ENCODE peak calls at places on chromosomes 11 and 22, in nine cellular contexts. Q is colonic mucosa, A is neural progenitor cell, V is heart left ventricle, E is mucosa of descending colon, U is mammary epithelial cell, C is cardiac muscle cell, S is Peyer's patch, F is prostate gland. K is an unnamed sample. For H3K9me3, the result is how much of the 10 kb centered on the place peaks cover.

GRCh38 chr11:116910378-116910777 is 73.0 kb upstream of the APOA1 start:
- DNase-seq in Q (no peak), A (no peak), V (no peak), E (no peak), U (no peak), C (no peak), S (no peak), F (no peak), K (no peak)

GRCh38 chr11:126318642-126319373 is 14.9 kb downstream of the DCPS start:
- DNase-seq in Q (no peak), A (no peak), V (no peak), E (no peak), U (peak), C (no peak), S (no peak), F (peak), K (peak)

GRCh38 chr22:30573594-30574094 is 821 bp downstream of the GAL3ST1 start:
- DNase-seq in Q (peak), A (no peak), V (no peak), E (peak), U (no peak), C (no peak), S (no peak), F (no peak), K (no peak)

GRCh38 chr11:113446938-113447337 is 28.3 kb downstream of the DRD2 start:
- DNase-seq in Q (no peak), A (no peak), V (no peak), E (no peak), U (peak), C (no peak), S (no peak), F (peak), K (no peak)

GRCh38 chr11:2890466-2891241 is 5.1 kb upstream of the CDKN1C start:
- DNase-seq in Q (peak), A (peak), V (peak), E (peak), U (no peak), C (no peak), S (peak), F (peak), K (peak)

GRCh38 chr11:12942157-12942556 is 67.0 kb upstream of the RASSF10 start:
- DNase-seq in Q (no peak), A (peak), V (no peak), E (no peak), U (no peak), C (no peak), S (no peak), F (no peak), K (no peak)

GRCh38 chr22:27585141-27585540 is 216.4 kb downstream of the MN1 start:
- DNase-seq in Q (no peak), A (peak), V (no peak), E (no peak), U (no peak), C (no peak), S (no peak), F (no peak), K (no peak)

GRCh38 chr11:61534901-61535839 is 26.6 kb downstream of the LRRC10B start:
- DNase-seq in Q (no peak), A (no peak), V (no peak), E (no peak), U (no peak), C (no peak), S (no peak), F (no peak), K (no peak)

GRCh38 chr11:118436639-118437045 is 350 bp downstream of the KMT2A start:
- DNase-seq in Q (no peak), A (no peak), V (peak), E (no peak), U (no peak), C (peak), S (peak), F (no peak), K (no peak)

GRCh38 chr11:24697722-24698121 is 200.9 kb downstream of the LUZP2 start:
- DNase-seq in Q (no peak), A (no peak), V (no peak), E (no peak), U (peak), C (no peak), S (no peak), F (no peak), K (no peak)

GRCh38 chr11:120746836-120747609 is 235.5 kb downstream of the GRIK4 start:
- DNase-seq in Q (no peak), A (no peak), V (no peak), E (no peak), U (peak), C (no peak), S (no peak), F (peak), K (no peak)

GRCh38 chr22:38843201-38843715 is 570 bp downstream of the NPTXR start:
- DNase-seq in Q (no peak), A (peak), V (peak), E (peak), U (peak), C (peak), S (peak), F (no peak), K (peak)

GRCh38 chr11:63933459-63933858 is 5.3 kb upstream of the NAA40 start:
- DNase-seq in Q (no peak), A (no peak), V (no peak), E (no peak), U (no peak), C (no peak), S (no peak), F (no peak), K (no peak)

GRCh38 chr22:30905696-30906341 is 62.8 kb downstream of the MORC2 start:
- DNase-seq in Q (no peak), A (no peak), V (no peak), E (no peak), U (no peak), C (no peak), S (peak), F (no peak), K (no peak)

GRCh38 chr11:123640677-123641494 is 13.5 kb downstream of the SCN3B start:
- DNase-seq in Q (peak), A (peak), V (peak), E (peak), U (peak), C (peak), S (peak), F (no peak), K (peak)

GRCh38 chr22:25120093-25120561 is 79.5 kb upstream of the CRYBB3 start:
- DNase-seq in Q (peak), A (peak), V (no peak), E (peak), U (peak), C (no peak), S (peak), F (peak), K (no peak)

GRCh38 chr11:16555956-16556355 is 182.5 kb upstream of the C11orf58 start:
- DNase-seq in Q (no peak), A (no peak), V (no peak), E (no peak), U (no peak), C (no peak), S (no peak), F (no peak), K (no peak)

GRCh38 chr11:74020537-74020936 is 11.7 kb upstream of the UCP3 start:
- DNase-seq in Q (no peak), A (no peak), V (no peak), E (no peak), U (no peak), C (no peak), S (no peak), F (no peak), K (no peak)

GRCh38 chr11:131549099-131549498 is 178.7 kb downstream of the NTM start:
- DNase-seq in Q (no peak), A (no peak), V (no peak), E (no peak), U (no peak), C (no peak), S (no peak), F (no peak), K (no peak)

GRCh38 chr22:41334215-41334614 is 32.9 kb downstream of the ZC3H7B start:
- DNase-seq in Q (no peak), A (no peak), V (no peak), E (no peak), U (no peak), C (no peak), S (no peak), F (no peak), K (no peak)

GRCh38 chr11:61716478-61717285 is 35.8 kb upstream of the MYRF start:
- DNase-seq in Q (no peak), A (no peak), V (no peak), E (no peak), U (no peak), C (no peak), S (no peak), F (no peak), K (no peak)

GRCh38 chr11:117915219-117915618 is 14.0 kb downstream of the TMPRSS13 start:
- DNase-seq in Q (no peak), A (peak), V (no peak), E (no peak), U (no peak), C (no peak), S (peak), F (no peak), K (no peak)

DNA sequence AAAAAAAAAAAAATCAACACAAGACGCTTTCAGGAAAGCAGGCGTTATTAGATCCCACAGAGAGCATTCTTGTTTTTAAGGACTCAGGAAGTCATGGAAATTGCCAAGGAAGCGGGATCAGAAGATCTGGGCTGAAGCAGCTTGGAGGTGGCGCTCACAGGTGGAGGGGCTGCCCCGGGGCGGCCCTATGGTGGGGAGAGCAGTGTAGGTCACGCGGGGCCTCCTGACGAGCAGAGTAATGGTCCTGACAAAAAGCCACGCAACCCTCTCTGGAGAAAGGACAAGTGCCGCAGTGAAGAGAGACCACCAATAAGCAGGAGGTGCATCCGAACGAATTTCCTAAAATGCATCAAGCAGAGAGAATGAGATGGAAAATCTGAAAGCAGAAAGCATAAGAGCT is 407.0 kb downstream of the BRD1 start:
- DNase-seq in Q (no peak), A (no peak), V (no peak), E (no peak), U (no peak), C (no peak), S (no peak), F (no peak), K (no peak)
- H3K9me3 ChIP-seq in Q (under half), A (under half), V (under half), E (under half), U (under half), C (under half), S (under half), F (under half), K (under half)

DNA sequence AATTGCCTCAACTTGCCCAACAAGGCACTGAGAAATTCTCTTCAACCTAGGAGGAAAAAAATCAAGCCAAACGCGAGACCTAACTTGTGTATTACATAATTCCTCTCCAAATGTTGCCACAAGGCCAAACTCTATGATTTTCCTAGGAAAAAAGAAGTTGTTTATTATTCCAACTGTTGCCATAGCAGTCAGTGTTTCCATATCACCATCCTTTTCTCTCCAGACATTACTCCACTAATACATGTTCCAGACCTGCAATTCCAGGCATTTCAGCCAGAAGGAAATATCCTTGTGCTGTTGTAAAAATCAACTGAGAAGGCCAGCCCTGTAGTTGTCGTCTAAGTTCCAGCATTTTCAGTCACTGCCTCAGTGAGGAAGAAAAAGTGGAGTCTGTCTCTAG is 33.1 kb upstream of the PAMR1 start:
- DNase-seq in Q (no peak), A (no peak), V (no peak), E (no peak), U (no peak), C (no peak), S (no peak), F (no peak), K (no peak)
- TF ChIP-seq CTCF in Q (no peak), A (no peak), V (peak), E (no peak), U (no peak), C (no peak), S (no peak), F (no peak), K (no peak)

GRCh38 chr11:133388260-133388659 is 144.0 kb downstream of the OPCML start:
- DNase-seq in Q (no peak), A (no peak), V (no peak), E (no peak), U (no peak), C (no peak), S (no peak), F (no peak), K (no peak)

GRCh38 chr11:133388975-133389568 is 143.2 kb downstream of the OPCML start:
- DNase-seq in Q (no peak), A (no peak), V (no peak), E (no peak), U (no peak), C (no peak), S (no peak), F (no peak), K (no peak)

GRCh38 chr11:133384731-133385130 is 147.6 kb downstream of the OPCML start:
- DNase-seq in Q (no peak), A (no peak), V (no peak), E (no peak), U (no peak), C (no peak), S (no peak), F (no peak), K (no peak)

GRCh38 chr11:133386262-133386661 is 146.0 kb downstream of the OPCML start:
- DNase-seq in Q (no peak), A (no peak), V (no peak), E (no peak), U (no peak), C (no peak), S (no peak), F (no peak), K (no peak)

GRCh38 chr11:133386852-133387251 is 145.4 kb downstream of the OPCML start:
- DNase-seq in Q (no peak), A (no peak), V (no peak), E (no peak), U (no peak), C (no peak), S (no peak), F (no peak), K (no peak)
- H3K9me3 ChIP-seq in Q (under half), A (under half), V (under half), E (under half), U (under half), C (under half), S (under half), F (under half), K (under half)

GRCh38 chr22:44002324-44002723 is 21.8 kb upstream of the PARVB start:
- DNase-seq in Q (no peak), A (no peak), V (no peak), E (no peak), U (no peak), C (no peak), S (no peak), F (no peak), K (no peak)
- TF ChIP-seq CTCF in Q (no peak), A (no peak), V (no peak), E (no peak), U (no peak), C (no peak), S (no peak), F (no peak), K (no peak)

GRCh38 chr11:134472188-134472455 is 60.1 kb upstream of the B3GAT1 start:
- DNase-seq in Q (no peak), A (no peak), V (no peak), E (no peak), U (no peak), C (no peak), S (no peak), F (no peak), K (no peak)
- H3K9me3 ChIP-seq in Q (under half), A (under half), V (under half), E (under half), U (under half), C (under half), S (under half), F (under half), K (under half)

GRCh38 chr11:77094841-77095365 is 7.7 kb upstream of the OMP start:
- DNase-seq in Q (no peak), A (no peak), V (peak), E (peak), U (no peak), C (no peak), S (no peak), F (no peak), K (no peak)
- TF ChIP-seq CTCF in Q (no peak), A (no peak), V (no peak), E (no peak), U (no peak), C (no peak), S (no peak), F (no peak), K (no peak)

GRCh38 chr22:47287516-47287915 is 525.1 kb downstream of the TBC1D22A start:
- DNase-seq in Q (no peak), A (no peak), V (no peak), E (no peak), U (no peak), C (no peak), S (no peak), F (no peak), K (no peak)
- H3K9me3 ChIP-seq in Q (under half), A (under half), V (under half), E (under half), U (under half), C (under half), S (under half), F (under half), K (under half)